ENCODE peak calls at places on chromosomes 4 and X, in ten cellular contexts. S is breast epithelium; J is brain microvascular endothelial cell; W is NCI-H774; U is naive thymus-derived CD8-positive, alpha-beta T cell; P is right cardiac atrium; X is substantia nigra; L is GM04503; Q is NCI-H460; E is activated CD4-positive, alpha-beta T cell treated with anti-CD3 and anti-CD28 coated beads, Interleukin-2, amount 10 ng/mL, durations not matched to agents 7 days and 5 days. K is an unnamed sample.

GRCh38 chrX:56783450-56783831 is 54.4 kb downstream of the NBDY start:
- DNase-seq in P (peak), S (no peak), E (no peak), W (no peak), Q (no peak), J (no peak), L (no peak), U (no peak), X (no peak), K (no peak)

GRCh38 chr4:79454656-79455055 is 46.6 kb upstream of the GK2 start:
- DNase-seq in X (no peak), E (no peak), L (no peak), U (no peak), S (no peak), P (no peak), Q (no peak), J (no peak), W (no peak), K (no peak)

GRCh38 chrX:71143508-71143907 is 1.1 kb upstream of the NLGN3 start:
- DNase-seq in J (no peak), X (no peak), Q (no peak), U (no peak), L (no peak), E (no peak), S (no peak), P (no peak), W (no peak), K (no peak)

GRCh38 chr4:10117424-10118354 is 1.1 kb upstream of the WDR1 start:
- DNase-seq in Q (no peak), P (peak), U (peak), E (peak), W (no peak), J (no peak), L (no peak), X (no peak), S (no peak), K (no peak)

GRCh38 chrX:1321689-1322088 is 14.9 kb upstream of the IL3RA start:
- DNase-seq in P (no peak), S (no peak), U (no peak), W (no peak), E (no peak), Q (no peak), J (no peak), L (no peak), X (no peak), K (no peak)

GRCh38 chr4:55866290-55866907 is 13.0 kb downstream of the EXOC1 start:
- DNase-seq in Q (peak), W (no peak), J (peak), P (no peak), L (peak), E (no peak), S (no peak), U (no peak), X (no peak), K (no peak)

GRCh38 chr4:107838763-107839162 is 14.0 kb downstream of the SGMS2 start:
- DNase-seq in U (no peak), Q (no peak), E (no peak), W (no peak), P (no peak), S (no peak), J (no peak), X (no peak), L (no peak), K (no peak)

GRCh38 chrX:140034916-140035315 is 69.6 kb upstream of the CXorf66 start:
- DNase-seq in E (no peak), S (no peak), P (no peak), X (no peak), Q (no peak), J (no peak), U (no peak), L (no peak), W (no peak), K (no peak)

GRCh38 chr4:153385784-153386183 is 41.3 kb downstream of the MND1 start:
- DNase-seq in Q (no peak), J (no peak), P (no peak), E (no peak), L (no peak), X (no peak), W (no peak), S (no peak), U (no peak), K (no peak)

GRCh38 chrX:7120578-7121219 is 26.8 kb upstream of the STS start:
- DNase-seq in P (no peak), L (no peak), Q (no peak), X (no peak), W (peak), J (no peak), S (no peak), U (no peak), E (no peak), K (no peak)

GRCh38 chr4:81626851-81627250 is 155.1 kb upstream of the RASGEF1B start:
- DNase-seq in U (no peak), S (no peak), J (no peak), E (no peak), X (no peak), L (no peak), P (no peak), W (no peak), Q (no peak), K (no peak)

GRCh38 chrX:54044877-54045328 is 630 bp upstream of the PHF8 start:
- DNase-seq in W (no peak), E (no peak), U (no peak), L (peak), X (peak), P (no peak), Q (no peak), S (no peak), J (no peak), K (no peak)

GRCh38 chrX:122246937-122247336 is 937.1 kb upstream of the GRIA3 start:
- DNase-seq in S (no peak), W (no peak), L (no peak), Q (no peak), J (no peak), E (no peak), X (no peak), U (no peak), P (no peak), K (no peak)

GRCh38 chr4:153571006-153571545 is 104.9 kb downstream of the TMEM131L start:
- DNase-seq in E (no peak), S (no peak), X (no peak), L (no peak), P (no peak), W (no peak), J (no peak), Q (no peak), U (no peak), K (no peak)

GRCh38 chrX:10156199-10157031 is at the start of gene CLCN4:
- DNase-seq in P (peak), L (no peak), E (no peak), X (peak), J (peak), W (peak), U (no peak), Q (peak), S (no peak), K (no peak)

GRCh38 chrX:103681443-103681842 is 5.1 kb downstream of the MORF4L2 start:
- DNase-seq in Q (no peak), W (no peak), X (no peak), S (no peak), E (no peak), P (no peak), U (no peak), L (no peak), J (no peak), K (no peak)

GRCh38 chr4:151690164-151690856 is 70.5 kb downstream of the GATB start:
- DNase-seq in L (peak), E (no peak), J (peak), P (no peak), W (no peak), Q (no peak), U (no peak), X (no peak), S (no peak), K (no peak)

GRCh38 chrX:123814343-123814742 is 45.5 kb upstream of the XIAP start:
- DNase-seq in X (no peak), Q (no peak), P (no peak), S (no peak), L (no peak), U (no peak), E (no peak), J (no peak), W (no peak), K (no peak)

GRCh38 chr4:7942019-7942556 is 2.4 kb upstream of the AFAP1 start:
- DNase-seq in E (no peak), S (peak), L (no peak), P (peak), W (no peak), J (no peak), U (no peak), X (no peak), Q (no peak), K (no peak)

GRCh38 chrX:4925911-4926310 is 1212.5 kb upstream of the PRKX start:
- DNase-seq in W (no peak), P (no peak), J (peak), S (no peak), X (no peak), L (no peak), U (no peak), E (no peak), Q (no peak), K (no peak)